ENCODE peak calls at places on chromosomes 5 and 9, in six cellular contexts. D is HepG2, Y is A549, K is K562, U is IMR-90, P is GM12878. V is an unnamed sample.
A peak's percentile ranks its signal among the peaks of the same experiment; 100 is the strongest.

GRCh38 chr5:141960018-141960417 is 2.0 kb upstream of the PCDH12 start:
- DNase-seq in P (no peak), K (peak; percentile 34), Y (no peak), U (no peak), D (peak; percentile 17), V (no peak)

GRCh38 chr5:93893050-93893449 is 151.7 kb upstream of the POU5F2 start:
- DNase-seq in K (no peak), U (no peak), P (no peak), D (no peak), Y (no peak), V (peak; percentile 19)

GRCh38 chr5:169795311-169795710 is 158.2 kb downstream of the DOCK2 start:
- DNase-seq in K (peak; percentile 38), U (no peak), P (no peak), Y (no peak), D (no peak), V (no peak)

GRCh38 chr5:176619569-176620332 is 9.8 kb upstream of the GPRIN1 start:
- DNase-seq in P (no peak), Y (no peak), K (no peak), U (no peak), D (no peak), V (no peak)

GRCh38 chr9:72478993-72479392 is 42.4 kb upstream of the TMC1 start:
- DNase-seq in K (no peak), U (peak; percentile 69), Y (no peak), D (no peak), P (no peak), V (no peak)

GRCh38 chr5:179912951-179913350 is 5.3 kb upstream of the TBC1D9B start:
- DNase-seq in K (no peak), U (no peak), Y (no peak), P (no peak), D (no peak), V (no peak)

GRCh38 chr5:62504129-62504528 is 74.5 kb upstream of the LRRC70 start:
- DNase-seq in Y (no peak), P (no peak), K (no peak), U (no peak), D (no peak), V (no peak)

GRCh38 chr9:127033059-127033458 is 89.4 kb downstream of the ANGPTL2 start:
- DNase-seq in K (peak; percentile 7), P (no peak), D (no peak), U (no peak), Y (no peak), V (no peak)

GRCh38 chr5:157271740-157272271 is 5.9 kb downstream of the CYFIP2 start:
- DNase-seq in K (no peak), U (no peak), D (no peak), Y (no peak), P (peak; percentile 93), V (no peak)

GRCh38 chr5:172055996-172056395 is 49.6 kb upstream of the FBXW11 start:
- DNase-seq in K (no peak), Y (no peak), P (no peak), D (no peak), U (no peak), V (no peak)
- TF ChIP-seq BHLHE40 in K (no peak), Y (no peak), P (no peak), D (no peak), U (no peak), V (no peak)

DNA sequence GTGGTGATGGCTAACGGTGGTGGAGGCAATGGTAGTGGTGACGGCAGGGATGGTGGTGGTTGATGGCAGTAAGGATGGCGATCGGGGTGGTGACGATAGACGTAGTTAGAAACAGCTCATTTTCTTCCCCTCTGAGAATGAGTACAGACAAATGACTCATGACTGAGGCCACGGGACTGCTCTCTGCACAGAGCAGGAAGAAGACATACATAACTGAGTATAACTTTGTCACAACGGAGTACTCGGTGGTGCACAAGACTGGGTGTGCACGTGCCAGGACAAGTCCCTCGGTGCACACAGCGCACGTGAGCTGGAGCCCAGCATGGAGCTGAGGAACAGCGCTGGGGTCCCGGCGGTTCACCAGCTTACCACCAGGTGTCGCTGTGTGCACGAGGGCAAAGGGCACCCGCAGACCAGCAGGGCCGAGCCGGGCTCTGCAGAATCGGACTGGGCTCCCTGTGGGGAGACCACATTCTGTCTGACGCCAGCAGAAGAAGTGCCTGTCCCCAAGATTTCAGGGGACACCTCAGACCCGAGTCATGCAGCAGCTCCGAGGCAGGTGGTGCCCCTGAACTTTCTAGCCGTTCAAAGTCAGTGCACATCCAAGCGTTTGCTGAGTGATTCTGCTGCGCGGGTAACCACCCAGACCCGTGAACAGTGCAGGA is 188.6 kb downstream of the FSTL4 start:
- DNase-seq in D (peak; percentile 28), U (peak; percentile 12), Y (peak; percentile 75), P (peak; percentile 16), K (peak; percentile 68), V (peak; percentile 83)
- TF ChIP-seq BHLHE40 in D (peak; percentile 95), U (peak; percentile 88), Y (peak; percentile 87), P (peak; percentile 98), K (peak; percentile 98), V (peak; percentile 18)

GRCh38 chr5:29568028-29568427 is 1625.5 kb upstream of the CDH6 start:
- DNase-seq in D (no peak), Y (no peak), P (no peak), U (no peak), K (peak; percentile 50), V (no peak)
- TF ChIP-seq BHLHE40 in D (no peak), Y (no peak), P (no peak), U (no peak), K (no peak), V (no peak)

GRCh38 chr5:7759951-7760580 is 90.9 kb downstream of the CFAP90 start:
- DNase-seq in P (no peak), K (no peak), Y (no peak), U (no peak), D (no peak), V (no peak)
- TF ChIP-seq BHLHE40 in P (no peak), K (no peak), Y (no peak), U (no peak), D (no peak), V (no peak)

GRCh38 chr5:126468091-126468490 is 44.9 kb downstream of the GRAMD2B start:
- DNase-seq in U (no peak), Y (no peak), D (no peak), P (no peak), K (no peak), V (no peak)

GRCh38 chr5:126471247-126471646 is 48.0 kb downstream of the GRAMD2B start:
- DNase-seq in U (no peak), D (no peak), K (no peak), P (no peak), Y (no peak), V (no peak)

GRCh38 chr5:126469925-126470324 is 46.7 kb downstream of the GRAMD2B start:
- DNase-seq in U (no peak), K (no peak), D (peak; percentile 60), Y (no peak), P (no peak), V (no peak)

GRCh38 chr5:126472538-126472889 is 49.3 kb downstream of the GRAMD2B start:
- DNase-seq in D (no peak), Y (no peak), U (no peak), P (no peak), K (no peak), V (no peak)

DNA sequence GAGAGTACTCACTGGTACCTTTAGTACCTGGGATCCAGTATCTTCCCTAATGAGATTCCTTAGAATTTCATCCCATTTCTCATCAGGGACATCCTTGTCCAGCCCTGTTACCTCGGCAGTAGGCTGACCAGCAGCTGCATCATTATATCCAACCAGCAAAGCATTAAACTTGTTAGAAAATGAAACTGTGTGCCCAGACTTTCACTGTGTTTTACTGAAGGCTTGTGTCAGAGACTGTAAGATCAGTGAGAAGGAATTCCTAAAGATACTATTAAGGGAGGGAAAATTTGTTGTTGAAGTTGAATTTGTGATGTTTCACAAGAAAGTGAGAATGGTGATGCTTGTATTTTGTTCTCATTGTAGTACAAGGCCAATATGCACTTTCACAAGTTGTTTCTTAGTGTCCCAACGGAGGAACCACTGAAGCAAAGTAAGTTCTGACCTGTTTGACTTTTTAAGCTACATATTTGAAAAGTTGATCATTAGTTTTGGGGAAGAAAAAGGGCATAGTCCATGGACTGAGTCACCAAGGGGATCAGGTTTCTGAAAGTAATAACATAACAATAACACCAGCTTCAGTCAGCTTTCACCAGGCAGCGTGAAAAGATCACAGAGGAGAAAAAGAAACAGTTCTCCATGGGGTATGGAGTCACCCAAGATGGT is 48.8 kb downstream of the GRAMD2B start:
- DNase-seq in P (no peak), D (peak; percentile 78), U (peak; percentile 88), Y (no peak), K (no peak), V (no peak)
- TF ChIP-seq BHLHE40 in P (no peak), D (no peak), U (no peak), Y (no peak), K (no peak), V (no peak)